ENCODE peak calls at places on chromosomes 12 and 14, in five cellular contexts. W is HuH-7.5, S is aorta, I is BE2C, Y is activated T-helper 1 cell treated with Interleukin-2 at 50 U/mL for 16 hours. X is an unnamed sample.

GRCh38 chr12:72723732-72724131 is 451.6 kb downstream of the TRHDE start:
- DNase-seq in S (no peak), I (no peak), W (no peak), Y (no peak), X (no peak)

GRCh38 chr14:99753225-99754140 is 39.7 kb upstream of the EML1 start:
- DNase-seq in S (peak; percentile 63), Y (no peak), W (no peak), I (no peak), X (no peak)

GRCh38 chr12:68743416-68743815 is 2.6 kb upstream of the SLC35E3 start:
- DNase-seq in I (no peak), W (no peak), S (no peak), Y (no peak), X (no peak)

GRCh38 chr12:131387281-131388163 is 323.4 kb upstream of the SFSWAP start:
- DNase-seq in Y (no peak), S (no peak), W (no peak), I (no peak), X (peak; percentile 84)

GRCh38 chr14:61749264-61749663 is 13.0 kb upstream of the SNAPC1 start:
- DNase-seq in Y (no peak), S (no peak), W (no peak), I (no peak), X (no peak)

GRCh38 chr12:6946033-6946919 is 2.5 kb downstream of the C12orf57 start:
- DNase-seq in S (no peak), I (no peak), Y (peak; percentile 51), W (peak; percentile 95), X (no peak)

GRCh38 chr14:69614592-69614991 is 3.2 kb downstream of the SUSD6 start:
- DNase-seq in I (no peak), W (no peak), S (no peak), Y (no peak), X (no peak)

GRCh38 chr12:131203666-131204415 is 250.1 kb downstream of the ADGRD1 start:
- DNase-seq in I (no peak), S (peak; percentile 58), W (no peak), Y (no peak), X (no peak)

GRCh38 chr12:75628916-75629315 is 117.5 kb upstream of the KRR1 start:
- DNase-seq in W (no peak), I (no peak), Y (no peak), S (no peak), X (no peak)

GRCh38 chr14:88545256-88545655 is 9.6 kb downstream of the PTPN21 start:
- DNase-seq in I (no peak), S (no peak), W (no peak), Y (no peak), X (no peak)

GRCh38 chr12:14264316-14264715 is 101.2 kb upstream of the ATF7IP start:
- DNase-seq in S (no peak), I (no peak), W (no peak), Y (no peak), X (no peak)

GRCh38 chr12:57107456-57107855 is 3.7 kb downstream of the STAT6 start:
- DNase-seq in Y (no peak), S (peak; percentile 57), W (no peak), I (no peak), X (no peak)

GRCh38 chr14:71620401-71620800 is 311.8 kb upstream of the RGS6 start:
- DNase-seq in S (no peak), W (no peak), Y (no peak), I (no peak), X (no peak)

GRCh38 chr14:33612184-33612479 is 338.7 kb downstream of the EGLN3 start:
- DNase-seq in I (no peak), Y (no peak), S (no peak), W (no peak), X (no peak)

GRCh38 chr14:38363217-38363616 is 107.3 kb upstream of the CLEC14A start:
- DNase-seq in W (no peak), Y (no peak), S (no peak), I (no peak), X (no peak)

GRCh38 chr12:126944684-126945083 is 1322.3 kb upstream of the TMEM132C start:
- DNase-seq in I (no peak), W (no peak), Y (no peak), S (no peak), X (no peak)

GRCh38 chr12:6084261-6084968 is 40.1 kb downstream of the VWF start:
- DNase-seq in I (peak; percentile 95), W (no peak), S (no peak), Y (no peak), X (no peak)

GRCh38 chr14:38256358-38256840 is 506 bp upstream of the CLEC14A start:
- DNase-seq in I (no peak), Y (no peak), W (no peak), S (no peak), X (no peak)

GRCh38 chr12:18443768-18444437 is 182.6 kb downstream of the PIK3C2G start:
- DNase-seq in Y (no peak), W (no peak), S (no peak), I (no peak), X (no peak)

GRCh38 chr12:118059645-118060275 is 1.2 kb downstream of the WSB2 start:
- DNase-seq in I (no peak), W (no peak), Y (no peak), S (no peak), X (no peak)